ENCODE peak calls at places on chromosomes 7 and 10, in five cellular contexts. One of them, this sample, is unnamed.
A peak's percentile ranks its signal among the peaks of the same experiment; 100 is the strongest.

GRCh38 chr7:94374231-94374630 is 20.5 kb upstream of the COL1A2 start:
- DNase-seq in mesendoderm: peak; percentile 87
- DNase-seq in neuronal stem cell: no peak
- DNase-seq in H9: peak; percentile 50
- DNase-seq in H1: no peak
- DNase-seq in this sample: peak; percentile 93

GRCh38 chr10:121736315-121737002 is 138.2 kb upstream of the FGFR2 start:
- DNase-seq in mesendoderm: no peak
- DNase-seq in neuronal stem cell: no peak
- DNase-seq in H1: no peak
- DNase-seq in H9: no peak
- DNase-seq in this sample: no peak

GRCh38 chr7:33757563-33758165 is 147.7 kb upstream of the BMPER start:
- DNase-seq in H9: no peak
- DNase-seq in neuronal stem cell: peak; percentile 40
- DNase-seq in mesendoderm: no peak
- DNase-seq in H1: no peak
- DNase-seq in this sample: peak; percentile 47

GRCh38 chr7:44978511-44979366 is at the start of gene MYO1G:
- DNase-seq in neuronal stem cell: no peak
- DNase-seq in mesendoderm: no peak
- DNase-seq in H9: no peak
- DNase-seq in H1: peak; percentile 44
- DNase-seq in this sample: no peak

GRCh38 chr7:112306903-112307302 is 100.4 kb downstream of the ZNF277 start:
- DNase-seq in H1: no peak
- DNase-seq in mesendoderm: no peak
- DNase-seq in H9: no peak
- DNase-seq in neuronal stem cell: no peak
- DNase-seq in this sample: no peak

GRCh38 chr7:4774804-4775280 is 581 bp upstream of the AP5Z1 start:
- DNase-seq in neuronal stem cell: no peak
- DNase-seq in mesendoderm: no peak
- DNase-seq in H1: no peak
- DNase-seq in H9: no peak
- DNase-seq in this sample: peak; percentile 75

GRCh38 chr10:118002581-118002980 is 44.2 kb downstream of the RAB11FIP2 start:
- DNase-seq in mesendoderm: peak; percentile 69
- DNase-seq in H9: no peak
- DNase-seq in neuronal stem cell: no peak
- DNase-seq in H1: no peak
- DNase-seq in this sample: peak; percentile 59

GRCh38 chr10:98696516-98696915 is 249.8 kb upstream of the HPS1 start:
- DNase-seq in H1: no peak
- DNase-seq in neuronal stem cell: no peak
- DNase-seq in H9: no peak
- DNase-seq in mesendoderm: no peak
- DNase-seq in this sample: no peak

GRCh38 chr10:102660891-102661613 is 16.8 kb downstream of the TRIM8 start:
- DNase-seq in H9: peak; percentile 55
- DNase-seq in H1: peak; percentile 62
- DNase-seq in mesendoderm: no peak
- DNase-seq in neuronal stem cell: no peak
- DNase-seq in this sample: peak; percentile 73

GRCh38 chr7:149704507-149704906 is 68.9 kb downstream of the ZNF467 start:
- DNase-seq in neuronal stem cell: no peak
- DNase-seq in mesendoderm: no peak
- DNase-seq in H1: peak; percentile 31
- DNase-seq in H9: no peak
- DNase-seq in this sample: peak; percentile 48

GRCh38 chr7:7221602-7222038 is 39.3 kb downstream of the C1GALT1 start:
- DNase-seq in neuronal stem cell: no peak
- DNase-seq in H1: no peak
- DNase-seq in H9: no peak
- DNase-seq in mesendoderm: peak; percentile 47
- DNase-seq in this sample: peak; percentile 75

GRCh38 chr7:151013728-151014497 is 10.4 kb downstream of the ATG9B start:
- DNase-seq in mesendoderm: peak; percentile 98
- DNase-seq in H9: peak; percentile 97
- DNase-seq in neuronal stem cell: peak; percentile 88
- DNase-seq in H1: peak; percentile 90
- DNase-seq in this sample: peak; percentile 22

GRCh38 chr10:5271526-5271925 is 74.9 kb downstream of the AKR1C4 start:
- DNase-seq in neuronal stem cell: no peak
- DNase-seq in mesendoderm: no peak
- DNase-seq in H1: no peak
- DNase-seq in H9: no peak
- DNase-seq in this sample: no peak

GRCh38 chr10:80540136-80540535 is 2.4 kb downstream of the SH2D4B start:
- DNase-seq in mesendoderm: no peak
- DNase-seq in H1: peak; percentile 22
- DNase-seq in neuronal stem cell: no peak
- DNase-seq in H9: no peak
- DNase-seq in this sample: no peak

GRCh38 chr10:122709971-122710370 is 10.3 kb upstream of the C10orf120 start:
- DNase-seq in H1: no peak
- DNase-seq in neuronal stem cell: no peak
- DNase-seq in H9: no peak
- DNase-seq in mesendoderm: no peak
- DNase-seq in this sample: no peak

GRCh38 chr7:41130021-41130420 is 572.9 kb downstream of the INHBA start:
- DNase-seq in mesendoderm: no peak
- DNase-seq in H1: no peak
- DNase-seq in neuronal stem cell: no peak
- DNase-seq in H9: no peak
- DNase-seq in this sample: no peak

GRCh38 chr7:32228601-32229000 is 158.4 kb upstream of the PDE1C start:
- DNase-seq in neuronal stem cell: no peak
- DNase-seq in mesendoderm: no peak
- DNase-seq in H9: peak; percentile 26
- DNase-seq in H1: peak; percentile 35
- DNase-seq in this sample: no peak

GRCh38 chr10:62732841-62733653 is 71.5 kb upstream of the ADO start:
- DNase-seq in H1: no peak
- DNase-seq in mesendoderm: no peak
- DNase-seq in neuronal stem cell: no peak
- DNase-seq in H9: no peak
- DNase-seq in this sample: peak; percentile 74

GRCh38 chr7:157228864-157229422 is 90.2 kb downstream of the UBE3C start:
- DNase-seq in mesendoderm: peak; percentile 58
- DNase-seq in H9: peak; percentile 62
- DNase-seq in neuronal stem cell: no peak
- DNase-seq in H1: no peak
- DNase-seq in this sample: peak; percentile 31

GRCh38 chr7:36986429-36987362 is 262.4 kb upstream of the AOAH start:
- DNase-seq in mesendoderm: peak; percentile 95
- DNase-seq in H1: peak; percentile 90
- DNase-seq in H9: peak; percentile 81
- DNase-seq in neuronal stem cell: peak; percentile 64
- DNase-seq in this sample: peak; percentile 42

GRCh38 chr7:90188281-90188680 is 23.3 kb upstream of the STEAP2 start:
- DNase-seq in H1: no peak
- DNase-seq in mesendoderm: no peak
- DNase-seq in neuronal stem cell: no peak
- DNase-seq in H9: no peak
- DNase-seq in this sample: no peak

GRCh38 chr7:17633099-17633498 is 307.2 kb downstream of the SNX13 start:
- DNase-seq in H9: no peak
- DNase-seq in neuronal stem cell: no peak
- DNase-seq in H1: no peak
- DNase-seq in mesendoderm: peak; percentile 20
- DNase-seq in this sample: peak; percentile 59

GRCh38 chr7:154776350-154776749 is 226.6 kb downstream of the PAXIP1 start:
- DNase-seq in mesendoderm: no peak
- DNase-seq in H9: no peak
- DNase-seq in H1: no peak
- DNase-seq in neuronal stem cell: no peak
- DNase-seq in this sample: no peak

GRCh38 chr7:101251871-101252659 is 7.2 kb upstream of the FIS1 start:
- DNase-seq in neuronal stem cell: peak; percentile 96
- DNase-seq in H9: peak; percentile 99
- DNase-seq in mesendoderm: peak; percentile 99
- DNase-seq in H1: peak; percentile 99
- DNase-seq in this sample: peak; percentile 98
- H3K4ac ChIP-seq in neuronal stem cell: no peak overlapping the region
- H3K4ac ChIP-seq in H9: no peak overlapping the region
- H3K4ac ChIP-seq in mesendoderm: no peak overlapping the region
- H3K4ac ChIP-seq in H1: no peak overlapping the region
- H3K4ac ChIP-seq in this sample: peak overlapping the region; percentile 94

GRCh38 chr7:55180821-55181542 is 162.2 kb downstream of the EGFR start:
- DNase-seq in mesendoderm: no peak
- DNase-seq in H1: no peak
- DNase-seq in H9: no peak
- DNase-seq in neuronal stem cell: no peak
- DNase-seq in this sample: no peak

GRCh38 chr7:55179897-55180682 is 161.3 kb downstream of the EGFR start:
- DNase-seq in H1: no peak
- DNase-seq in H9: no peak
- DNase-seq in mesendoderm: no peak
- DNase-seq in neuronal stem cell: no peak
- DNase-seq in this sample: no peak

GRCh38 chr7:55177589-55178261 is 158.9 kb downstream of the EGFR start:
- DNase-seq in neuronal stem cell: no peak
- DNase-seq in mesendoderm: no peak
- DNase-seq in H9: no peak
- DNase-seq in H1: no peak
- DNase-seq in this sample: no peak

GRCh38 chr7:55178292-55178862 is 159.6 kb downstream of the EGFR start:
- DNase-seq in mesendoderm: no peak
- DNase-seq in neuronal stem cell: no peak
- DNase-seq in H9: no peak
- DNase-seq in H1: no peak
- DNase-seq in this sample: no peak

DNA sequence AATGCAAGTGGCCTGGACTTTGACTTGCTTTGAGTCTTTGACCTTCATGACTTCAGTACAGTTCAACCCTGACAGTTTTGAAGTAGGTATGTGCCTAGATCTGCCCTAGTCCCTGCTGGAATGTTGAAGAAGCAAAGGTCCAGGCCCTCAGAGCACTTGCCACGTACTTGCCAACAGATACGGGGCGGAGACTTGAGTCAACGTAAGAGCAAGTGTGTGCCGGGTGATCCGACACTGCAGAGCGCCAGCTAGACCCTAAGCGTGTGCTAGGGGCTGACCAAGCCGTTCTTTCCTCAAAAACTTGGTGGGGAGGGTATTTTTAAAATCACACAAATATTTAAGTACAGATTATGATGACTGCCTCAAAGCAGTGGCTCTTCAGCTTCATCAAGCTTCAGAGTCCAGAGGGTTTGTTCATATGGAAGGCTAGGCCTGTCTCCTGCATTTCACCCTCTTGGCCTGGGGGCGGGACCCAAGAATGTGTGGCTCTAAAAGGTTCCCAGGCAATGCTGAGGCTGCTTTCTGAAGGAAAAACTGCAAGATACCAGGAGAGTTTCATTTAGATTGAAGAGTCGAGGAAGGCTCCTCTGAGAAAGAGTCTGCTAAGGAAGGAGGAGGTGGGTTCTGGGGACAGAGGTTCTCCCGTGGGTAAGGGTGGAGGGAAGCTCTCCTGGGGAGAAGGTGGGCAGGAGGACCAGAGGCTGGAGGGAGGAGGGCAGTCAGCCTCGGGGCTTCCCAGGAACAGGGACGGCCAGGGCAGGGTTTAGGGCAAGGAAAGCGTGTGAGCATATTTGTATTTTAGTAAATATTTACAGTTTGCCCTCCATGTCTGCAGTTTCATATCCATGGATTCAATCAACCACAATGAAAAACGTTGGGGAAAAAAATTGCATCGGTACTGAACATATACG is 160.3 kb downstream of the EGFR start:
- DNase-seq in mesendoderm: no peak
- DNase-seq in neuronal stem cell: no peak
- DNase-seq in H1: no peak
- DNase-seq in H9: no peak
- DNase-seq in this sample: no peak
- H3K23ac ChIP-seq in mesendoderm: no peak overlapping the region
- H3K23ac ChIP-seq in neuronal stem cell: no peak overlapping the region
- H3K23ac ChIP-seq in H1: no peak overlapping the region
- H3K23ac ChIP-seq in H9: no peak overlapping the region
- H3K23ac ChIP-seq in this sample: peak overlapping the region; percentile 11

DNA sequence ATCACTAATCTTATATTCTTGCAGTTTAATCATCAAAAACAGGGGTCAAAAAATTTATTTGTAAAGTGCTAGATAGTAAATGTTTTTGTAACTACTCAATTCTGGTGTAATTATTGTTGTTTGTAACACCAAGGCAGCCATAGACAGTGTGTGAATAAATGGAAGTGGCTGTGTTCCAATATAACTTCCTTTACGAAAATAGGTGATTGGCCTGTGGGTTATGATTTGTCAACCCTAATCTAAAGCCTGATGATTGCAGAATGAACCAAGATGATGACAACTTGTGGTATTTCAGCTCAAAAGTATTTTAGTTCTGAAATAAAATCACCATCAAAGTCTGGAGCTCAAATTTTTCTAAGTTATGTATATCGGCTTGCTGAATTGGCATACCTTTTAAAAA is 34.4 kb upstream of the ETV1 start:
- DNase-seq in neuronal stem cell: no peak
- DNase-seq in H1: no peak
- DNase-seq in H9: no peak
- DNase-seq in mesendoderm: no peak
- DNase-seq in this sample: no peak
- H3K4me1 ChIP-seq in neuronal stem cell: peaks cover 1% of the 10 kb centered on the region
- H3K4me1 ChIP-seq in H1: no peaks in the 10 kb centered on the region
- H3K4me1 ChIP-seq in H9: no peaks in the 10 kb centered on the region
- H3K4me1 ChIP-seq in mesendoderm: no peaks in the 10 kb centered on the region
- H3K4me1 ChIP-seq in this sample: peaks cover 5% of the 10 kb centered on the region

GRCh38 chr10:125105155-125105554 is 55.2 kb downstream of the CTBP2 start:
- DNase-seq in H1: no peak
- DNase-seq in neuronal stem cell: no peak
- DNase-seq in H9: no peak
- DNase-seq in mesendoderm: no peak
- DNase-seq in this sample: no peak

GRCh38 chr10:125106586-125106985 is 53.8 kb downstream of the CTBP2 start:
- DNase-seq in neuronal stem cell: no peak
- DNase-seq in H1: no peak
- DNase-seq in mesendoderm: no peak
- DNase-seq in H9: no peak
- DNase-seq in this sample: no peak

GRCh38 chr10:125107166-125107949 is 53.0 kb downstream of the CTBP2 start:
- DNase-seq in H1: no peak
- DNase-seq in neuronal stem cell: no peak
- DNase-seq in mesendoderm: no peak
- DNase-seq in H9: no peak
- DNase-seq in this sample: no peak

GRCh38 chr10:125104559-125104958 is 55.8 kb downstream of the CTBP2 start:
- DNase-seq in H1: no peak
- DNase-seq in neuronal stem cell: no peak
- DNase-seq in mesendoderm: no peak
- DNase-seq in H9: no peak
- DNase-seq in this sample: no peak

DNA sequence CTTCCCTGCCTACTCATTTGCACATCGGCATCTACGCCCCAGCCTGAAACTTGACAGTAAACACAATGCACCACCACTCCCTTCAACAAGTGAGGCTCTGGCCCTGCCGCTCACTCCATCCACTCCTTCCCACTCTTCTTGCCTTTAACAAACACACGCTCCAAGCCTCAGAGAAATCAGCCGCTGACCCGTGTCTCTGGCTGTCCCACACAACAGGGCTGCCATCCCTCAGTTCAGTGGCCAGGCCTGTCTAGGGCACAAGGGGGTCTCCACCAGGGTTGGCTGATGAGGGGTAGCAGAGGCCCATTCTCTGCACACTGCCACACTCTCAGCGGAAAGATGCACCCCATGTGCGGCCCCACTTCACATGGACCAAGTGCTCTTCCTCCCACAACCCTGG is 54.5 kb downstream of the CTBP2 start:
- DNase-seq in H1: no peak
- DNase-seq in mesendoderm: no peak
- DNase-seq in H9: no peak
- DNase-seq in neuronal stem cell: no peak
- DNase-seq in this sample: no peak
- H3K4ac ChIP-seq in H1: no peak overlapping the region
- H3K4ac ChIP-seq in mesendoderm: no peak overlapping the region
- H3K4ac ChIP-seq in H9: no peak overlapping the region
- H3K4ac ChIP-seq in neuronal stem cell: no peak overlapping the region
- H3K4ac ChIP-seq in this sample: no peak overlapping the region

This sample was measured in IMR-90.